ENCODE peak calls at places on chromosomes 4 and X, in five cellular contexts. C is bronchial epithelial cell, N is RPMI8226, X is HTR-8/SVneo, Q is astrocyte of the spinal cord. Z is an unnamed sample.

GRCh38 chrX:28058906-28059305 is 77.7 kb upstream of the DCAF8L1 start:
- DNase-seq in C (peak; percentile 0), N (peak; percentile 21), X (no peak), Q (peak; percentile 3), Z (no peak)

GRCh38 chr4:83358410-83358809 is 23.8 kb upstream of the HPSE start:
- DNase-seq in C (peak; percentile 82), N (no peak), X (peak; percentile 59), Q (peak; percentile 78), Z (no peak)

GRCh38 chrX:45862801-45863200 is 662.1 kb upstream of the DIPK2B start:
- DNase-seq in C (no peak), N (no peak), X (no peak), Q (no peak), Z (no peak)

GRCh38 chr4:111778543-111778942 is 366.7 kb upstream of the FAM241A start:
- DNase-seq in C (no peak), N (no peak), X (no peak), Q (no peak), Z (no peak)

GRCh38 chr4:100849319-100849718 is 331.5 kb upstream of the EMCN start:
- DNase-seq in C (no peak), N (no peak), X (no peak), Q (no peak), Z (no peak)

GRCh38 chrX:85115252-85115651 is 111.6 kb downstream of the APOOL start:
- DNase-seq in C (no peak), N (peak; percentile 4), X (no peak), Q (no peak), Z (no peak)

GRCh38 chr4:20265726-20266125 is 14.0 kb downstream of the SLIT2 start:
- DNase-seq in C (peak; percentile 39), N (no peak), X (no peak), Q (peak; percentile 33), Z (no peak)

GRCh38 chr4:2671267-2671895 is 84.8 kb downstream of the TNIP2 start:
- DNase-seq in C (no peak), N (no peak), X (no peak), Q (no peak), Z (no peak)

GRCh38 chr4:105058177-105058812 is 88.4 kb upstream of the TET2 start:
- DNase-seq in C (peak; percentile 92), N (no peak), X (no peak), Q (peak; percentile 69), Z (no peak)

GRCh38 chr4:95637047-95637600 is 88.4 kb upstream of the UNC5C start:
- DNase-seq in C (peak; percentile 31), N (no peak), X (no peak), Q (peak; percentile 42), Z (no peak)